ENCODE peak calls at places on chromosomes 12 and 14, in nine cellular contexts. J is bronchial epithelial cell, V is ascending aorta, C is foreskin fibroblast, U is cardiac muscle cell, L is A549, I is fibroblast of villous mesenchyme, D is GM12865, A is neural progenitor cell. E is an unnamed sample.

GRCh38 chr12:3303410-3304136 is 187.4 kb upstream of the PRMT8 start:
- DNase-seq in J (peak), V (no peak), C (no peak), U (peak), L (no peak), I (no peak), D (no peak), A (peak), E (no peak)

GRCh38 chr12:79934309-79935020 is 432 bp downstream of the PPP1R12A start:
- DNase-seq in J (peak), V (peak), C (peak), U (peak), L (peak), I (no peak), D (no peak), A (no peak), E (peak)

GRCh38 chr14:25953532-25954144 is 644.2 kb downstream of the NOVA1 start:
- DNase-seq in J (peak), V (no peak), C (peak), U (no peak), L (no peak), I (peak), D (no peak), A (no peak), E (no peak)

GRCh38 chr12:132597333-132598283 is 12.8 kb downstream of the LRCOL1 start:
- DNase-seq in J (no peak), V (no peak), C (peak), U (peak), L (no peak), I (peak), D (peak), A (peak), E (peak)

GRCh38 chr14:71071042-71071441 is 163.8 kb downstream of the PCNX1 start:
- DNase-seq in J (no peak), V (no peak), C (no peak), U (no peak), L (no peak), I (no peak), D (no peak), A (no peak), E (no peak)

GRCh38 chr12:93449277-93449676 is 7.5 kb upstream of the UBE2N start:
- DNase-seq in J (no peak), V (no peak), C (no peak), U (no peak), L (no peak), I (no peak), D (peak), A (no peak), E (no peak)

GRCh38 chr12:25767613-25768012 is 190.9 kb upstream of the RASSF8 start:
- DNase-seq in J (peak), V (no peak), C (peak), U (no peak), L (no peak), I (no peak), D (no peak), A (no peak), E (peak)

GRCh38 chr12:122079038-122079531 is 529 bp downstream of the MLXIP start:
- DNase-seq in J (no peak), V (no peak), C (peak), U (no peak), L (no peak), I (peak), D (peak), A (peak), E (no peak)

GRCh38 chr12:79012616-79013015 is 148.0 kb downstream of the SYT1 start:
- DNase-seq in J (no peak), V (no peak), C (no peak), U (no peak), L (no peak), I (no peak), D (no peak), A (no peak), E (no peak)

GRCh38 chr14:101458536-101459391 is 102.5 kb upstream of the DIO3 start:
- DNase-seq in J (no peak), V (no peak), C (no peak), U (no peak), L (no peak), I (no peak), D (no peak), A (peak), E (no peak)

GRCh38 chr14:101457936-101458535 is 103.3 kb upstream of the DIO3 start:
- DNase-seq in J (no peak), V (no peak), C (no peak), U (no peak), L (no peak), I (no peak), D (no peak), A (peak), E (no peak)

GRCh38 chr14:101456246-101457159 is 104.8 kb upstream of the DIO3 start:
- DNase-seq in J (no peak), V (no peak), C (no peak), U (no peak), L (no peak), I (no peak), D (no peak), A (peak), E (no peak)

GRCh38 chr14:101459392-101459900 is 101.8 kb upstream of the DIO3 start:
- DNase-seq in J (no peak), V (no peak), C (no peak), U (no peak), L (no peak), I (no peak), D (no peak), A (peak), E (no peak)

DNA sequence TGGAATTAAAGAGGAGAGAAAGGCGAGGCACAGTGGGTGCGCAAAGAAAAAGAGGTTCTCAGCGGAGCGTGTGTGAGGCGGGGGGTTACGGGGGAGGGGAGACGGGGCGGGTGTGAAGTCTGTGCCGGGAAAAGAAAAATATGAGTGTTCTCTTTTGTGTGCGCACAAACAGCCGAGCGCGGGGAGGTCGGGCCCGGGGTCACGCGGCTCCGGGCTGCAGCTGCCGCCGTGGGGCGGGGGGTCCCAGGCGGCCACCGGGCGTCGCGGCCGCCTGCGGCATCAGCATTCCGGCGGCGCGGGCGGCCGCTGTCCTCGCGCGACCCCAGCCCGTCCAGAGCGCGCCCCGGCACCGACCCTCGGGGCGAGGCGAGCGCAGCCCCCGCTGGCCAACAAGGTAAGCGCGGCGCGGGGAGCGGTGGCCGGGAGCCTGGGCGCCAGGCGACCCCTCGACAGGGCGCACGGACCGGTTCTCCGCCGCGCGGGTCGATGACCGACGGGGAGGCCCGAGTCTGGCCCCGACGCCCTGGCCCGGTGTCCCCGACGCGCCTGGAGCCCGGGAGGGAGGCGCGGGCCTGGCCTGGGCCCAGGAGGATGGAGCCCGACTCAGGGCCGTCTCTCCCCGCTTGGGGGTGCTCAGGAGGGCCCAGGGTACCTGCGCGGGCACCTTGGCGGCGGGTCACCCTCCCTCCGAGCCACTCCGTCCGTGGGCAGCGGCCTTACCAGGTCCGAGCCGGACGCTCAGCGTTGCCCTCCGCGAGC is 103.9 kb upstream of the DIO3 start:
- DNase-seq in J (no peak), V (no peak), C (no peak), U (no peak), L (no peak), I (no peak), D (no peak), A (peak), E (no peak)
- TF ChIP-seq CTCF in J (no peak), V (no peak), C (no peak), U (no peak), L (no peak), I (no peak), D (no peak), A (peak), E (no peak)

DNA sequence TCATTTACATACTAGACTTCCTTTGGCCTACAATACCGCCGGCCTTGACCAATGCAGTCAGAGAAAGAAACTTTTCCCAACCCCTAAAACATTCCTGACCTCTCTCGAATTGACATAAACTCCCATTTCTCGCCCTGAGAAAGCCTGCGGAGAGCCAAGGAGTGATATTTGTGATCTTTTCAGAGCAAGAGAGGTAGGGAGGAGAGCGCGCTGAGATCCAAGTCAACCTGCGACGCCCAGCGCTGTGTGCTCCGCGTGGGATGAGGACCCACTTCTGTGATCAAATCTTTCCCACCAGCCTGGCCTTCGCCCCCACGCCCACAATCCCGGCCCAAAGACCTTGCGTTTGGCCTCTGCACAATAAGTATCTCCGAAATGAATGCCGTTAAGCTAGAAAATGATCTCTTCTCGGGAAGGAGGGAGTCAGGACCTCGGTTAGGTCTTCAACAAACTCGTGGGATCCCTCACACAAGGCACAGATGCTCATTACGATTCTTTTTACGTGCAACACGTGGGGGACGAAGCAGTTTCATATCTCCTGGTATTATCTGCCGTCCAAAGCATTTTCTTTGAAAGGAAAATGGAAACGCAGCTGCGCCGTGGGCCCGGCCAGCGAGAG is 6.3 kb upstream of the NPAS3 start:
- DNase-seq in J (no peak), V (no peak), C (no peak), U (no peak), L (no peak), I (no peak), D (no peak), A (peak), E (no peak)
- H3K4me3 ChIP-seq in J (no peak), V (peak), C (no peak), U (peak), L (no peak), I (no peak), D (no peak), A (peak), E (no peak)

GRCh38 chr12:16135323-16135722 is 142.2 kb downstream of the SLC15A5 start:
- DNase-seq in J (peak), V (no peak), C (no peak), U (no peak), L (no peak), I (no peak), D (no peak), A (no peak), E (no peak)

GRCh38 chr12:16136206-16136605 is 141.3 kb downstream of the SLC15A5 start:
- DNase-seq in J (peak), V (no peak), C (no peak), U (no peak), L (no peak), I (no peak), D (no peak), A (no peak), E (no peak)

DNA sequence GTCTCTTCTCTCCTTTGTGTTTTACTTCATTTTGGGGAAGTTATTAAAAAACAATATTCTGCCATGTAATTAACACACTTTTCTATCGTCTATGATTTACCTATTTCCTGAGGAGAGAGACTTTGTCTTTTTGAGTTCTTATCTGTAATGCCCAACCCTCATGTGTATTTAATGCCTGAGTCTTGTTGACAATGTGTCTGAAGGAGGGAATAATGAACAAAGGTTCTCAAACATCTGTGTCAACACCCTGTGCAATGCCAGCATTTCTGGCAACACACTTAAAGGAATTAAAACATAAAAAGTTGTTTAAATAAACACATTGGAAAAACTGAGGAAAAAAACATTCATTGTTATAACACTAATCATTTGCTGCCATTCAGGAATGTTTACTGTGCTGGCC is 147.1 kb downstream of the SLC15A5 start:
- DNase-seq in J (no peak), V (no peak), C (no peak), U (no peak), L (no peak), I (no peak), D (no peak), A (no peak), E (no peak)
- TF ChIP-seq CTCF in J (no peak), V (no peak), C (no peak), U (no peak), L (no peak), I (no peak), D (no peak), A (no peak), E (no peak)

DNA sequence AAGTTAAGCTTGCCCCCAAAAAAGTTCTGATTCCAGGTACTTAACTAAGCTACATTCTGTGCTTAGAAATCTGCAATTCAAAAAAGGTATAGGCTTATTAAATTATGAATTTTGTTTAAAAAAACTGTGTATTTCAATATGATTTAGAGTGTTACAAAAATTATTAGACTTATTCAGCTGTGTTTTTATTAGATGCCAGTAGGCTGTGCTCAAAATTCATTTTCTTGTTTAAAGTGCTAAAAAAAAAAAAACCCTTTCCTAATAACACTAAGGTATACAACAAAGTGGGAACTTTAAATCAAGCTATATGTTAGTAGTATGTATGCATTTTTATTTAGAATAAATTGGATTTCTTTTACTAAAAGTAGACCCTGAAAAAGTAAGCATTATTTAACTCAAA is 25.0 kb downstream of the LRRC9 start:
- DNase-seq in J (no peak), V (no peak), C (no peak), U (no peak), L (no peak), I (no peak), D (no peak), A (no peak), E (no peak)
- H3K4me3 ChIP-seq in J (no peak), V (no peak), C (no peak), U (no peak), L (no peak), I (no peak), D (no peak), A (no peak), E (no peak)

GRCh38 chr12:83389237-83389996 is 702.7 kb downstream of the TMTC2 start:
- DNase-seq in J (no peak), V (no peak), C (no peak), U (peak), L (no peak), I (no peak), D (peak), A (peak), E (no peak)
- TF ChIP-seq CTCF in J (peak), V (no peak), C (no peak), U (no peak), L (peak), I (no peak), D (no peak), A (peak), E (no peak)

GRCh38 chr12:57756406-57757341 is 1.8 kb downstream of the MARCHF9 start:
- DNase-seq in J (no peak), V (no peak), C (no peak), U (peak), L (peak), I (no peak), D (peak), A (peak), E (no peak)
- H3K4me3 ChIP-seq in J (peak), V (peak), C (no peak), U (peak), L (peak), I (peak), D (peak), A (peak), E (no peak)

DNA sequence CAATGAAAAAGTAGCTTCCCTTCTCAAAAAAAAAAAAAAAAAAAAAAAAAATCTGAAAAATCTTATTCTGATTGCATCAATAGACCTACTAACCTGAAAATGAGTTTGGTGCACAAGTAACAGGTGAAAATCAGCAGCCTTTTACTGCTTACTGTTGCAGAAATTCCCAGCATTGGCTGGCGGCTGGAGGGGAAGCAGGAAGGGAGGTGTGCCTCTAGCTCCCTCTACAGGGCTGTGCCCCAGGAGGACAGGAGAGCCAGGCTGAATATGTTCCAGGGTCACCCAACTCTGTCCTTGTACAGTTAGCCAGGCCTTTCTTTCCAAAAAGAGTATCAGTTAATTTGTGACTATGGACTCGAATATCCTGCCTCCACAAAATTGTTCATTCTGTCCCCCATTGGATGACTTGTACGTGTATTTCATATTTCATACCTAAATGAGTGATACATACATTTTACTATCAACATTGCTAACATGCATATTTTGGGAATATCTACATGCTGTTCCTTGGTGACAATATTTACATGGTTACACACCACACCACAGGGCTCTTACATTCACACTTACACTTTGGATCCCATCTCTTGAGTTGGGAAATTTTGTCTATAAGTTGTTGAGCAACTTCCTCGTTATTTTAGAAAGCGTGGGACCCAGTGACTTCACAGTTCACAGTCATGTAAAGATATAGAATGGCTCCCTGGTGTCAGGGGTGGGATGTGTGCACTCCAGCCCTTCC is 124.8 kb downstream of the SAMD4A start:
- DNase-seq in J (peak), V (no peak), C (peak), U (peak), L (peak), I (peak), D (peak), A (peak), E (peak)
- TF ChIP-seq CTCF in J (peak), V (peak), C (peak), U (peak), L (peak), I (peak), D (peak), A (peak), E (peak)

GRCh38 chr14:95712398-95712797 is 1.5 kb downstream of the TCL1A start:
- DNase-seq in J (no peak), V (no peak), C (no peak), U (no peak), L (no peak), I (no peak), D (no peak), A (no peak), E (no peak)
- H3K4me3 ChIP-seq in J (no peak), V (no peak), C (no peak), U (no peak), L (no peak), I (no peak), D (peak), A (no peak), E (no peak)

E was measured in AG10803.